ENCODE peak calls at places on chromosomes 12 and 14, in seven cellular contexts. K is esophagus squamous epithelium, D is brain microvascular endothelial cell, F is SK-N-SH, E is left lung, A is MM.1S, Z is PC-3. S is an unnamed sample.

GRCh38 chr12:701896-702539 is 38.8 kb upstream of the NINJ2 start:
- DNase-seq in A (no peak), E (no peak), Z (no peak), K (no peak), F (no peak), D (no peak), S (no peak)

GRCh38 chr12:102427542-102427923 is 52.8 kb downstream of the IGF1 start:
- DNase-seq in D (no peak), K (no peak), Z (no peak), E (peak; percentile 32), A (no peak), F (no peak), S (no peak)

GRCh38 chr14:58918066-58918465 is 270.4 kb upstream of the DAAM1 start:
- DNase-seq in Z (peak; percentile 98), A (no peak), D (peak; percentile 66), E (no peak), K (no peak), F (no peak), S (no peak)

GRCh38 chr12:77847060-77847541 is 16.4 kb downstream of the NAV3 start:
- DNase-seq in A (peak; percentile 79), E (no peak), D (no peak), F (no peak), Z (peak; percentile 39), K (no peak), S (no peak)

GRCh38 chr12:83818888-83819287 is 1093.7 kb downstream of the SLC6A15 start:
- DNase-seq in E (no peak), D (peak; percentile 70), F (no peak), Z (peak; percentile 83), A (no peak), K (no peak), S (no peak)

GRCh38 chr14:86933460-86933859 is 1059.5 kb downstream of the GALC start:
- DNase-seq in F (no peak), K (no peak), Z (peak; percentile 34), A (no peak), E (no peak), D (no peak), S (no peak)

GRCh38 chr12:52837341-52837741 is 3.2 kb upstream of the KRT79 start:
- DNase-seq in F (no peak), E (no peak), K (no peak), A (no peak), D (peak; percentile 92), Z (peak; percentile 64), S (no peak)

GRCh38 chr12:30417697-30418231 is 277.9 kb downstream of the IPO8 start:
- DNase-seq in D (peak; percentile 90), E (no peak), K (no peak), F (no peak), A (no peak), Z (peak; percentile 82), S (no peak)

GRCh38 chr12:115109863-115110262 is 425.9 kb upstream of the TBX3 start:
- DNase-seq in F (no peak), A (no peak), D (no peak), E (no peak), K (no peak), Z (peak; percentile 28), S (no peak)

GRCh38 chr14:55088356-55088755 is 36.9 kb downstream of the MAPK1IP1L start:
- DNase-seq in K (no peak), A (no peak), F (no peak), E (no peak), D (no peak), Z (no peak), S (no peak)

GRCh38 chr12:64826234-64826633 is 1.8 kb downstream of the TBC1D30 start:
- DNase-seq in Z (no peak), A (no peak), K (no peak), E (no peak), F (peak; percentile 26), D (peak; percentile 54), S (no peak)

GRCh38 chr14:102314242-102315011 is 5.1 kb upstream of the ZNF839 start:
- DNase-seq in F (peak; percentile 89), Z (peak; percentile 78), A (peak; percentile 68), E (peak; percentile 97), D (peak; percentile 72), K (no peak), S (peak; percentile 71)

GRCh38 chr14:99579903-99580570 is 24.0 kb downstream of the CCDC85C start:
- DNase-seq in A (no peak), K (no peak), F (peak; percentile 64), D (peak; percentile 28), E (peak; percentile 88), Z (peak; percentile 96), S (no peak)

GRCh38 chr12:19779393-19780056 is 340.2 kb downstream of the AEBP2 start:
- DNase-seq in K (no peak), D (no peak), A (no peak), E (peak; percentile 47), Z (no peak), F (no peak), S (no peak)

GRCh38 chr12:95829395-95829794 is 29.4 kb upstream of the SNRPF start:
- DNase-seq in K (no peak), A (no peak), F (no peak), Z (peak; percentile 35), D (no peak), E (no peak), S (no peak)

GRCh38 chr14:81269100-81269978 is 48.6 kb upstream of the GTF2A1 start:
- DNase-seq in F (peak; percentile 74), D (peak; percentile 69), A (peak; percentile 28), Z (peak; percentile 90), E (no peak), K (no peak), S (no peak)

GRCh38 chr14:27862684-27863083 is 903.9 kb upstream of the FOXG1 start:
- DNase-seq in E (no peak), K (no peak), F (no peak), A (no peak), Z (no peak), D (no peak), S (no peak)

GRCh38 chr12:123971770-123972447 is 722 bp downstream of the CCDC92 start:
- DNase-seq in A (peak; percentile 44), E (peak; percentile 86), D (no peak), F (peak; percentile 69), Z (peak; percentile 72), K (no peak), S (no peak)

GRCh38 chr12:56152756-56153137 is 360 bp downstream of the MYL6B start:
- DNase-seq in A (no peak), F (peak; percentile 48), Z (no peak), K (no peak), D (no peak), E (no peak), S (no peak)

GRCh38 chr12:32615441-32615840 is 63.7 kb upstream of the DNM1L start:
- DNase-seq in F (no peak), K (no peak), D (no peak), Z (no peak), A (no peak), E (no peak), S (no peak)

GRCh38 chr14:105931808-105932483 is 405.6 kb downstream of the TMEM121 start:
- DNase-seq in D (no peak), Z (peak; percentile 11), F (peak; percentile 83), A (no peak), K (no peak), E (no peak), S (no peak)

GRCh38 chr12:83318386-83318971 is 631.8 kb downstream of the TMTC2 start:
- DNase-seq in F (no peak), E (no peak), Z (peak; percentile 23), K (no peak), A (no peak), D (peak; percentile 3), S (no peak)

GRCh38 chr14:33598582-33598981 is 352.3 kb downstream of the EGLN3 start:
- DNase-seq in D (no peak), A (no peak), Z (no peak), E (no peak), K (no peak), F (peak; percentile 15), S (no peak)

DNA sequence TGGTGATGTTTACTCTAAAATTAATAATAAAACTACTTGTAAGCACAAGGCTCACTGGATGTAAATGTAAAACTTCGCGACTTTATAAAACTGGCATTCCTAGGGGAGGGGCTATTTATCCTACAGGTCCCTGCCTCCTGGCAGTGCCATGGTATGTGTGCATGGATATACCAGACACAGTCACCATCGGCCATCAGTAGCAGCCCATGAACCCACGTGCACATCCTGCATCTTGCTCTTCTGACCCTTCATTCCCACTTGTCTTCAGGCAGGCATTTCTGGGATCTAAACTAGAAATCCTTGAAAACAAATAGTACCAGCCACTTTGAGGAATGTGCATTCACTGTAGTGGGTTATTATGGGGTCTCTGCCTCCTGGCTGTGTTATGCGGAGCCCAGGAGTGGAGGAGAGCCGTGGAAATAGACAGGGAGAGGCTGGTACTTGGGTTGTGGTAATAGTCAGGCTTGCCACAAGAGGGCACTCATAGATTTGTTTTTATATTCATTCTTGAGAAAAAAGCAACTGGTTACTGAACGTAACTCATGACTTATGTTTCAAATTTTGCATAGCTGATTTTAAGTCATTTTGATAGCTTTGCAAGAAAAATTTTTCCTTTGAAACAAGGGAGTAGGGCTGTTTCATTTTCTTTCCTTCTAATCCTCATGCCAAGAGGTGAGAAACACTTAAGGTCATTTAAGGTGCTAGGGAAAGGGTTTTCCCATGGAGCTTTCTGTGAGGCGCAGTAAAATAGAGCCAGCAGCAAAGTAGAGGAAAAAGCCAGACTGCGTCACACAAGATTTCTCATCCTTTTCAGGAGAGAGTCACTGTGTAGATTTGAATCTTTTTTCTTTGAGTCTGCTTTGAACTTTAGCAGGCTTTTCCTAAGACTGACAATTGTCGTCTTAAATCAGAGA is 17.4 kb upstream of the GALNT16 start:
- DNase-seq in D (peak; percentile 81), K (no peak), E (no peak), F (peak; percentile 83), A (peak; percentile 12), Z (peak; percentile 79), S (no peak)
- TF ChIP-seq CTCF in D (peak; percentile 71), K (peak; percentile 76), E (peak; percentile 78), F (peak; percentile 80), A (peak; percentile 49), Z (peak; percentile 93), S (peak; percentile 82)

GRCh38 chr12:85951823-85952222 is 77.7 kb downstream of the NTS start:
- DNase-seq in D (no peak), Z (peak; percentile 49), A (peak; percentile 17), K (no peak), F (peak; percentile 3), E (no peak), S (no peak)
- TF ChIP-seq CTCF in D (peak; percentile 32), Z (peak; percentile 69), A (peak; percentile 45), K (no peak), F (peak; percentile 72), E (peak; percentile 11), S (no peak)

DNA sequence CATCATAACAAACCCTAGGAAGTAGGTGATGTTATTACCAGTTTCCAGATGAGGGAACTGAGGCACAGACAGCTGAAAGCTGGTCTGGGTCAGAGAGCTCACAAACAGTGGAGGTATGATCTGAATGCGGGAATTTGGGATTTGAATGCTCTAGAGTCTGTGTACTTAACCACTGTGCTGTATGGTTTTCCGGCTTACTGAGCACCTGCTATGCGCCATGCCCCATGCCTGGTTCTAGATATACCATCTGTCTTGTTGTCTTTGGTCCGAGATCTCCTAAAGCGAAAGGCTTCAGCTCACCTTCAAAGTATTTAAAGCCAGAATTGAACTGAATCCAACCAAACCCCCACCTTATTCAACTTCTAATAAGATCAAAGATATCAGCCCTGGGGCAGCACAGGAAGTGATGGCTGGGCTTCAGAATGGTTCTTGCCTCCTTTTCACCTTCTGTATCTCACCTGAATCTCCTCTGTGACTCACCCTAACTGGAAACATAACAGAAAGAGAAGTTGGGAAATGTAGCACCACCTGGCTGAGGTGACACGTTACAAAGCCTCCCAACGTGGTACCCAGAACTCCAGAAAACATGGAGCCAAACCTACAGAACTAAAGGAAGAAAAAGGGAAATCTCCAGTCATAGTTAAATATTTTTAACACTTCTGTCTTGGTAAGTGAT is 54.3 kb downstream of the PRMT8 start:
- DNase-seq in Z (peak; percentile 16), F (no peak), K (no peak), D (no peak), E (no peak), A (no peak), S (no peak)
- TF ChIP-seq CTCF in Z (no peak), F (no peak), K (no peak), D (no peak), E (no peak), A (no peak), S (no peak)

GRCh38 chr12:110501378-110501721 is 561 bp downstream of the VPS29 start:
- DNase-seq in D (peak; percentile 24), K (no peak), F (peak; percentile 62), A (peak; percentile 10), E (no peak), Z (peak; percentile 60), S (no peak)
- TF ChIP-seq CTCF in D (no peak), K (no peak), F (no peak), A (no peak), E (no peak), Z (no peak), S (no peak)

S was measured in CD14-positive monocyte.